ENCODE peak calls at places on chromosomes 2 and 18, in nine cellular contexts. One of them, this sample, is unnamed.

GRCh38 chr2:49241991-49242390 is 87.7 kb upstream of the FSHR start:
- DNase-seq in heart left ventricle: no peak
- DNase-seq in OCI-LY7: no peak
- DNase-seq in HTR-8/SVneo: no peak
- DNase-seq in NCI-H345: no peak
- DNase-seq in HCEC 1CT: peak
- DNase-seq in GM23248: peak
- DNase-seq in HFFc6: no peak
- DNase-seq in LoVo: no peak
- DNase-seq in this sample: peak

GRCh38 chr18:22563098-22563707 is 145.5 kb upstream of the CTAGE1 start:
- DNase-seq in heart left ventricle: no peak
- DNase-seq in HFFc6: peak
- DNase-seq in NCI-H345: no peak
- DNase-seq in OCI-LY7: peak
- DNase-seq in GM23248: peak
- DNase-seq in LoVo: peak
- DNase-seq in HTR-8/SVneo: peak
- DNase-seq in HCEC 1CT: peak
- DNase-seq in this sample: peak

GRCh38 chr2:234829074-234829455 is 122.8 kb upstream of the SH3BP4 start:
- DNase-seq in GM23248: no peak
- DNase-seq in heart left ventricle: no peak
- DNase-seq in HCEC 1CT: no peak
- DNase-seq in LoVo: no peak
- DNase-seq in OCI-LY7: no peak
- DNase-seq in HTR-8/SVneo: no peak
- DNase-seq in HFFc6: no peak
- DNase-seq in NCI-H345: no peak
- DNase-seq in this sample: no peak

GRCh38 chr2:174846218-174846617 is 81.9 kb upstream of the CHRNA1 start:
- DNase-seq in NCI-H345: no peak
- DNase-seq in LoVo: no peak
- DNase-seq in HCEC 1CT: no peak
- DNase-seq in HFFc6: no peak
- DNase-seq in GM23248: peak
- DNase-seq in HTR-8/SVneo: no peak
- DNase-seq in OCI-LY7: no peak
- DNase-seq in heart left ventricle: no peak
- DNase-seq in this sample: no peak

GRCh38 chr2:175187378-175187777 is 5.9 kb upstream of the ATP5MC3 start:
- DNase-seq in OCI-LY7: peak
- DNase-seq in HTR-8/SVneo: no peak
- DNase-seq in GM23248: peak
- DNase-seq in HCEC 1CT: peak
- DNase-seq in HFFc6: peak
- DNase-seq in NCI-H345: no peak
- DNase-seq in heart left ventricle: no peak
- DNase-seq in LoVo: no peak
- DNase-seq in this sample: peak

GRCh38 chr2:233075966-233076339 is 15.8 kb downstream of the INPP5D start:
- DNase-seq in LoVo: no peak
- DNase-seq in OCI-LY7: peak
- DNase-seq in HFFc6: no peak
- DNase-seq in HTR-8/SVneo: no peak
- DNase-seq in heart left ventricle: no peak
- DNase-seq in NCI-H345: no peak
- DNase-seq in HCEC 1CT: no peak
- DNase-seq in GM23248: no peak
- DNase-seq in this sample: no peak

GRCh38 chr2:231187736-231188505 is 10.5 kb upstream of the ARMC9 start:
- DNase-seq in HFFc6: peak
- DNase-seq in HCEC 1CT: no peak
- DNase-seq in GM23248: peak
- DNase-seq in NCI-H345: no peak
- DNase-seq in LoVo: no peak
- DNase-seq in OCI-LY7: no peak
- DNase-seq in heart left ventricle: peak
- DNase-seq in HTR-8/SVneo: no peak
- DNase-seq in this sample: peak

GRCh38 chr2:15986068-15986560 is 45.8 kb downstream of the MYCN start:
- DNase-seq in LoVo: no peak
- DNase-seq in OCI-LY7: no peak
- DNase-seq in HTR-8/SVneo: no peak
- DNase-seq in heart left ventricle: no peak
- DNase-seq in HFFc6: no peak
- DNase-seq in GM23248: no peak
- DNase-seq in NCI-H345: no peak
- DNase-seq in HCEC 1CT: no peak
- DNase-seq in this sample: no peak

GRCh38 chr18:71784777-71785176 is 759.4 kb downstream of the CBLN2 start:
- DNase-seq in OCI-LY7: peak
- DNase-seq in heart left ventricle: no peak
- DNase-seq in NCI-H345: no peak
- DNase-seq in HTR-8/SVneo: no peak
- DNase-seq in HCEC 1CT: no peak
- DNase-seq in HFFc6: no peak
- DNase-seq in LoVo: no peak
- DNase-seq in GM23248: peak
- DNase-seq in this sample: no peak

GRCh38 chr2:10254373-10255188 is 48.1 kb upstream of the HPCAL1 start:
- DNase-seq in HCEC 1CT: no peak
- DNase-seq in GM23248: peak
- DNase-seq in heart left ventricle: no peak
- DNase-seq in NCI-H345: peak
- DNase-seq in HTR-8/SVneo: peak
- DNase-seq in HFFc6: no peak
- DNase-seq in OCI-LY7: no peak
- DNase-seq in LoVo: no peak
- DNase-seq in this sample: peak

GRCh38 chr2:3662239-3662638 is 4.2 kb downstream of the ALLC start:
- DNase-seq in OCI-LY7: peak
- DNase-seq in NCI-H345: no peak
- DNase-seq in heart left ventricle: no peak
- DNase-seq in LoVo: no peak
- DNase-seq in HTR-8/SVneo: no peak
- DNase-seq in HFFc6: no peak
- DNase-seq in GM23248: no peak
- DNase-seq in HCEC 1CT: no peak
- DNase-seq in this sample: peak

GRCh38 chr2:169768262-169768995 is 30.2 kb upstream of the SSB start:
- DNase-seq in HTR-8/SVneo: no peak
- DNase-seq in GM23248: peak
- DNase-seq in OCI-LY7: no peak
- DNase-seq in HFFc6: no peak
- DNase-seq in heart left ventricle: peak
- DNase-seq in LoVo: no peak
- DNase-seq in NCI-H345: no peak
- DNase-seq in HCEC 1CT: no peak
- DNase-seq in this sample: no peak

GRCh38 chr2:177000408-177000807 is 212.2 kb upstream of the HNRNPA3 start:
- DNase-seq in OCI-LY7: no peak
- DNase-seq in GM23248: no peak
- DNase-seq in HTR-8/SVneo: no peak
- DNase-seq in HFFc6: no peak
- DNase-seq in HCEC 1CT: no peak
- DNase-seq in heart left ventricle: no peak
- DNase-seq in NCI-H345: no peak
- DNase-seq in LoVo: no peak
- DNase-seq in this sample: no peak

GRCh38 chr18:57438669-57439616 is 3.8 kb downstream of the ONECUT2 start:
- DNase-seq in heart left ventricle: no peak
- DNase-seq in NCI-H345: peak
- DNase-seq in GM23248: no peak
- DNase-seq in HFFc6: no peak
- DNase-seq in HCEC 1CT: no peak
- DNase-seq in OCI-LY7: no peak
- DNase-seq in LoVo: no peak
- DNase-seq in HTR-8/SVneo: no peak
- DNase-seq in this sample: no peak

GRCh38 chr2:37377187-37377532 is 32.7 kb downstream of the QPCT start:
- DNase-seq in HTR-8/SVneo: no peak
- DNase-seq in LoVo: peak
- DNase-seq in OCI-LY7: peak
- DNase-seq in HFFc6: peak
- DNase-seq in heart left ventricle: no peak
- DNase-seq in NCI-H345: no peak
- DNase-seq in GM23248: peak
- DNase-seq in HCEC 1CT: peak
- DNase-seq in this sample: peak